ENCODE peak calls at places on chromosomes 7 and 10, in nine cellular contexts. R is left lung; J is AG04450; E is ovary; I is CD4-positive, alpha-beta T cell; D is cardiac muscle cell; S is RWPE1; B is brain microvascular endothelial cell; Q is IMR-90. K is an unnamed sample.

GRCh38 chr7:36132025-36132424 is 21.0 kb upstream of the EEPD1 start:
- DNase-seq in E (no peak), I (no peak), S (no peak), B (no peak), R (no peak), D (no peak), Q (no peak), J (no peak), K (no peak)

GRCh38 chr7:135672560-135673359 is 10.4 kb downstream of the STMP1 start:
- DNase-seq in I (no peak), D (peak; percentile 70), B (peak; percentile 80), S (peak; percentile 55), E (no peak), J (peak; percentile 58), Q (peak; percentile 84), R (no peak), K (no peak)

GRCh38 chr7:46080595-46081159 is 159.6 kb upstream of the IGFBP3 start:
- DNase-seq in R (no peak), S (peak; percentile 41), J (no peak), E (no peak), Q (peak; percentile 17), B (no peak), D (no peak), I (no peak), K (no peak)

GRCh38 chr10:113753020-113753692 is 1.7 kb downstream of the PLEKHS1 start:
- DNase-seq in B (no peak), J (peak; percentile 2), E (no peak), D (no peak), S (no peak), Q (peak; percentile 6), R (no peak), I (no peak), K (no peak)

GRCh38 chr10:50322075-50322474 is 70.8 kb upstream of the ASAH2 start:
- DNase-seq in E (no peak), Q (peak; percentile 63), B (peak; percentile 37), D (no peak), J (no peak), S (peak; percentile 64), R (no peak), I (no peak), K (no peak)

GRCh38 chr7:116953727-116954442 is 584 bp downstream of the ST7 start:
- DNase-seq in I (peak; percentile 57), E (peak; percentile 78), S (peak; percentile 62), J (peak; percentile 65), R (peak; percentile 85), B (peak; percentile 79), D (peak; percentile 87), Q (peak; percentile 88), K (peak; percentile 66)

GRCh38 chr7:121486590-121486989 is 90.5 kb upstream of the FAM3C start:
- DNase-seq in S (no peak), I (no peak), E (no peak), B (no peak), R (no peak), Q (no peak), D (no peak), J (no peak), K (no peak)

GRCh38 chr10:93437000-93437945 is 44.9 kb downstream of the MYOF start:
- DNase-seq in R (peak; percentile 79), S (peak; percentile 94), E (peak; percentile 81), Q (peak; percentile 99), J (peak; percentile 98), I (no peak), B (peak; percentile 96), D (peak; percentile 82), K (peak; percentile 81)

GRCh38 chr10:95832216-95833037 is 75.3 kb upstream of the CC2D2B start:
- DNase-seq in R (no peak), I (peak; percentile 31), J (no peak), B (no peak), D (no peak), Q (no peak), E (no peak), S (no peak), K (no peak)

GRCh38 chr10:95831076-95831475 is 75.1 kb downstream of the ENTPD1 start:
- DNase-seq in D (no peak), E (no peak), B (no peak), I (no peak), Q (no peak), J (no peak), S (no peak), R (no peak), K (no peak)

GRCh38 chr10:95833038-95833673 is 74.6 kb upstream of the CC2D2B start:
- DNase-seq in S (no peak), D (no peak), B (no peak), E (no peak), I (no peak), Q (peak; percentile 26), R (no peak), J (no peak), K (no peak)

GRCh38 chr10:95831515-95831914 is 75.6 kb downstream of the ENTPD1 start:
- DNase-seq in J (no peak), Q (no peak), B (no peak), S (no peak), I (no peak), D (no peak), R (no peak), E (no peak), K (no peak)

DNA sequence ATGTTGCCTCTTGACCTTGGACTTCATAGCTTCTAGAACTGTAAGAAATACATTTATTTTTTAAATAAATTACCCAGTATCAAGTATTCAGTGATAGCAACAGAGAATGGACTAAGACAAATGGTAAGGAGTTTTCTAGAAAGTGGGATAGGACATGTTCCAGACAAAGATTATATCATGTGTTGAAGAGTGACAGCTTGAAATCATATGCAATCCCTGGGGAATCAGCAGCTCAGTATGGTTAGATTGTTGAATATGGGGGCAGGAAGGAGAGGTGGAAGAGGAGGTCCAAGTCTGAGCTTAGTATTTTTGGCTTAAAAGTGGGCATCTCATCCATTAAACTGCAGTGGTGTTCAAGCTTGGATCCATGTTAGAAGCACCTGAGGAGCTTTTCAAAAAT is 74.1 kb downstream of the ENTPD1 start:
- DNase-seq in E (no peak), R (no peak), J (no peak), I (no peak), Q (no peak), D (no peak), B (no peak), S (no peak), K (no peak)
- H3K27ac ChIP-seq in E (no peak overlapping the region), R (no peak overlapping the region), J (no peak overlapping the region), I (no peak overlapping the region), Q (no peak overlapping the region), D (no peak overlapping the region), B (no peak overlapping the region), S (no peak overlapping the region), K (no peak overlapping the region)

GRCh38 chr10:133246236-133246626 is 8.6 kb downstream of the VENTX start:
- DNase-seq in I (no peak), B (no peak), S (no peak), Q (no peak), R (no peak), D (no peak), E (no peak), J (no peak), K (no peak)

GRCh38 chr10:133248334-133248715 is 10.7 kb downstream of the VENTX start:
- DNase-seq in S (no peak), Q (no peak), D (no peak), E (no peak), J (no peak), I (no peak), R (no peak), B (no peak), K (no peak)

GRCh38 chr10:133247681-133248333 is 10.2 kb downstream of the VENTX start:
- DNase-seq in E (peak; percentile 88), Q (no peak), R (no peak), J (no peak), D (no peak), I (no peak), S (no peak), B (no peak), K (no peak)

GRCh38 chr10:133243593-133243992 is 5.9 kb downstream of the VENTX start:
- DNase-seq in B (no peak), S (no peak), E (no peak), D (no peak), R (no peak), I (no peak), J (no peak), Q (no peak), K (no peak)

DNA sequence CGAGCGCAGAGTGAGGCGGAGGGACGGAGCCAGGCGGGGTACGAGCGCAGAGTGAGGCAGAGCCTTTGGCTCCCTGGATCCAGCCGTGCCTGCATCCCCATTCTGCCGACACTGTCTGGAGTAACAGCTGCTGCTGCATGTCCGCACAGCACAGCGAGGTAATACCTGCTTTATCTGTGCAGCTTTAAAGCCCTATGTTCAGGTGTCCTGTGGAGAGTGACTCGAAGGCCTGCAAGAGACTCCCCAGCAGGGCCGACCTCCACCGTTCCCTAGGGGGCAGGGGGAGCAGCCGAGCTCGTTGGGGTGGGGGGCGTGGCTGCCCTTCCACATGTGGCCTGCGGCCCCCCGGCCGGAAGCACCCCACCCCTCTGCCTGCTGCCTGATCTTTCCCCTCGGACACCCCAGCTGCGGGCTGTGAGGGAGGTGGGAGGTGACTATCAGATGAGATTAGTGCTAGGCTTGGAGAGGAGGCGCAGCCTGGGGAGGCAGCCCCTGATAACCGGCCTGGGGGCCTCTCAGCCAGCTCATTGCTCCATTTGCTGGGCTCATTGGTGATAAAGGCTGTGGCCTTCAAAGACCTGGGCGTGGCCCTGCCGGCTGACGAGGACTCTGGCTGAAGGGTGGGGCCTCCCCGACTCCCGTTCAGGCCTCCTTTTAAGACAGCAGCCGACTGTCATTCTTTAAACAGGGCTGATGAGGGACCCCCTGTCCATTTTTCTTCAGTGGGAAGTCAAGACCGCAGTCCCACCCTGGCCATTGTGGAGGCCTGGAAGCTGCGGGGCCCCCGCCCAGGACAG is 8.0 kb downstream of the VENTX start:
- DNase-seq in J (no peak), B (no peak), Q (no peak), E (peak; percentile 77), D (peak; percentile 56), I (no peak), S (no peak), R (no peak), K (no peak)
- H3K27ac ChIP-seq in J (no peak overlapping the region), B (no peak overlapping the region), Q (no peak overlapping the region), E (no peak overlapping the region), D (no peak overlapping the region), I (no peak overlapping the region), S (no peak overlapping the region), R (no peak overlapping the region), K (no peak overlapping the region)

DNA sequence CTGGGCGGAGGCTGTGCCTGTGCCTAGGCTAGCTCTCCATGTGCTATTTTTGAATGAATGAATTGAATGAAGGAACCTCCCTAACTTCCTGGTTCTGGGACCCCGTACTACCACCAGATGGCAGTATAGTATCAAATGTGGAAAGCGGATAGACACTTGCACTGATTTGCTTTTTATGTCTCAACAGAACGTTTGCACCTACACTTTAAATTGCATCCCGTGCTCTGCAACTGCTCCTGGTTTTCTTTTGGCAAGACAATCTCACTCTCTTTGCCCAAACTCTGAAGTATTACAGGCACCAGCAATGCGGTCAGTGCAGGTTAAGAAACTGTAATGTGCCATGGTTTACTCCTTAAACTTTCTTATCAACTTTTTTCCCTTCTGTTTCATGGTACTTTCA is 6.5 kb downstream of the FZD8 start:
- DNase-seq in D (peak; percentile 81), B (peak; percentile 70), S (peak; percentile 44), J (peak; percentile 32), E (no peak), I (no peak), Q (peak; percentile 74), R (no peak), K (no peak)
- H3K27ac ChIP-seq in D (no peak overlapping the region), B (no peak overlapping the region), S (no peak overlapping the region), J (no peak overlapping the region), E (no peak overlapping the region), I (no peak overlapping the region), Q (no peak overlapping the region), R (no peak overlapping the region), K (no peak overlapping the region)

GRCh38 chr7:81211204-81211603 is 292.4 kb upstream of the SEMA3C start:
- DNase-seq in J (no peak), I (no peak), B (no peak), Q (no peak), E (no peak), R (no peak), D (no peak), S (no peak), K (no peak)

GRCh38 chr7:81209059-81209458 is 290.2 kb upstream of the SEMA3C start:
- DNase-seq in I (no peak), D (no peak), B (no peak), E (no peak), S (no peak), Q (peak; percentile 8), J (no peak), R (no peak), K (no peak)

GRCh38 chr7:81213394-81213793 is 294.5 kb upstream of the SEMA3C start:
- DNase-seq in I (no peak), E (no peak), J (no peak), D (no peak), R (no peak), B (no peak), Q (no peak), S (no peak), K (no peak)

GRCh38 chr7:81211617-81212016 is 292.8 kb upstream of the SEMA3C start:
- DNase-seq in R (no peak), E (no peak), J (no peak), B (peak; percentile 38), S (no peak), I (no peak), Q (peak; percentile 60), D (no peak), K (no peak)

DNA sequence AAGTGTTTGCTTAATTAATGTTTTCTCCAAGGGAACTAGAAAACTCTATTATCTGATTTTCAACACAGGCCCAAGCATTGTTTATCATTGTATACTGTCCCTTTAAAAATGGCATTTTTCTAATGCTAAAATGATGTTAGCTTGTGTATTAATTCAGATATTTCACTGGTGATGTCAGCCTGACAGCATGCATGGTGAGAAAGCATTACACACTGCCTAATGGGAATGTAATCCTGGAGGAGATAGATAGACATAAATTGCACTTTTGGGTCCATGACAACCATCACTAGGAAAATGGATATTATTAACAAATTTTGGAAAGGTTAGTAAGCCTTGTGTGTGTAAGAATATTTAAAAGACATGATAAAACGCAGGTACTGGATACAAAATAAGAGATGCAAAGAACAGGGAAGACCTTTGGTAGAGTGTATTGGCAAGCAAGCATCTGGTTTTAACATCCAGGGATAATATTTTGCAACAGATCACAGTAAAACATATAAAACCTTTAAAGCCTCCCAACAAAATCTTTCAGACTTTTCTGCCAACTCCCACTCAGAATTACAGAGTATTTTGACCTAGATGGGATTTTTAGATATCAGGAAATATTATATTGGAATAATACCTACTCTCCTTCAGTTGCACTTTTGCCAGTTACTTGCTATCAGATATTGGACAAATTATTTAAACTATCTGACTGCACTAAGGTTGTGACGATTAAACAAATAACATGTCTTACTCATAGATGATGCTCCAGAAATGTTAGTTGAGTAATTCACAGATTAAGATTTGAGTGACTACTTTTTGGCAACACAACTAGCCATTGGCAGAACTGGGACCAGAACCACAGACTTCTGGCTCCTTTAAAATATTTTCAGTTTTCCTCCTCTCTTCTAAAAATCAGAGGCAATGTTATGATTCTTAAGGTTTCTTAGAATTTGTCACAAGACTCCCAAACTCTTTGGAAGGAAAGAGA is 291.5 kb upstream of the SEMA3C start:
- DNase-seq in R (no peak), B (peak; percentile 41), Q (peak; percentile 50), J (no peak), D (no peak), S (no peak), E (no peak), I (no peak), K (no peak)
- H3K27ac ChIP-seq in R (no peak overlapping the region), B (no peak overlapping the region), Q (no peak overlapping the region), J (no peak overlapping the region), D (no peak overlapping the region), S (no peak overlapping the region), E (no peak overlapping the region), I (no peak overlapping the region), K (no peak overlapping the region)

K was measured in lower lobe of right lung.